ENCODE peak calls at places on chromosome 14, in four cellular contexts. R is HepG2, A is WTC11, N is K562. Y is an unnamed sample.

GRCh38 chr14:58296731-58297130 is 1.6 kb upstream of the ARID4A start:
- DNase-seq in R (no peak), A (no peak), N (no peak), Y (no peak)

GRCh38 chr14:72463291-72463866 is 430.5 kb downstream of the DPF3 start:
- DNase-seq in R (no peak), A (no peak), N (no peak), Y (no peak)

GRCh38 chr14:80955434-80955939 is at the start of gene TSHR:
- DNase-seq in R (no peak), A (peak; percentile 35), N (peak; percentile 4), Y (peak; percentile 8)

GRCh38 chr14:60655114-60655897 is 6.0 kb upstream of the SIX1 start:
- DNase-seq in R (no peak), A (no peak), N (no peak), Y (no peak)

GRCh38 chr14:85487215-85487614 is 42.7 kb upstream of the FLRT2 start:
- DNase-seq in R (no peak), A (no peak), N (no peak), Y (no peak)

GRCh38 chr14:51382506-51382905 is 142.5 kb downstream of the TMX1 start:
- DNase-seq in R (no peak), A (no peak), N (no peak), Y (no peak)

GRCh38 chr14:66009104-66009503 is 477.1 kb upstream of the CCDC196 start:
- DNase-seq in R (no peak), A (no peak), N (no peak), Y (no peak)

GRCh38 chr14:57871487-57872080 is 5.7 kb upstream of the SLC35F4 start:
- DNase-seq in R (peak; percentile 26), A (peak; percentile 53), N (peak; percentile 14), Y (peak; percentile 46)

GRCh38 chr14:100902792-100903191 is 730 bp downstream of the RTL1 start:
- DNase-seq in R (peak; percentile 21), A (peak; percentile 10), N (no peak), Y (no peak)

GRCh38 chr14:51157012-51157411 is 62.1 kb upstream of the TRIM9 start:
- DNase-seq in R (peak; percentile 10), A (no peak), N (no peak), Y (peak; percentile 12)

GRCh38 chr14:64800000-64800399 is 79.7 kb downstream of the SPTB start:
- DNase-seq in R (peak; percentile 35), A (peak; percentile 38), N (no peak), Y (no peak)

GRCh38 chr14:22887990-22888378 is 5.0 kb downstream of the REM2 start:
- DNase-seq in R (no peak), A (no peak), N (no peak), Y (no peak)

GRCh38 chr14:50762931-50763300 is 68.0 kb downstream of the NIN start:
- DNase-seq in R (no peak), A (no peak), N (no peak), Y (no peak)

GRCh38 chr14:56416213-56416612 is 163.4 kb upstream of the TMEM260 start:
- DNase-seq in R (no peak), A (no peak), N (no peak), Y (no peak)

GRCh38 chr14:33812181-33812580 is 138.7 kb downstream of the EGLN3 start:
- DNase-seq in R (no peak), A (no peak), N (peak; percentile 18), Y (no peak)

GRCh38 chr14:58663494-58664111 is 25.8 kb downstream of the DACT1 start:
- DNase-seq in R (no peak), A (no peak), N (no peak), Y (no peak)

GRCh38 chr14:63777024-63777423 is 49.2 kb upstream of the SGPP1 start:
- DNase-seq in R (peak; percentile 32), A (no peak), N (no peak), Y (no peak)

GRCh38 chr14:55355922-55356321 is 55.7 kb downstream of the ATG14 start:
- DNase-seq in R (no peak), A (no peak), N (no peak), Y (no peak)

GRCh38 chr14:55352201-55352600 is 59.4 kb downstream of the ATG14 start:
- DNase-seq in R (no peak), A (no peak), N (no peak), Y (no peak)

GRCh38 chr14:55353686-55354467 is 57.8 kb downstream of the ATG14 start:
- DNase-seq in R (no peak), A (no peak), N (no peak), Y (no peak)

GRCh38 chr14:55356913-55357312 is 54.7 kb downstream of the ATG14 start:
- DNase-seq in R (peak; percentile 76), A (no peak), N (no peak), Y (no peak)

DNA sequence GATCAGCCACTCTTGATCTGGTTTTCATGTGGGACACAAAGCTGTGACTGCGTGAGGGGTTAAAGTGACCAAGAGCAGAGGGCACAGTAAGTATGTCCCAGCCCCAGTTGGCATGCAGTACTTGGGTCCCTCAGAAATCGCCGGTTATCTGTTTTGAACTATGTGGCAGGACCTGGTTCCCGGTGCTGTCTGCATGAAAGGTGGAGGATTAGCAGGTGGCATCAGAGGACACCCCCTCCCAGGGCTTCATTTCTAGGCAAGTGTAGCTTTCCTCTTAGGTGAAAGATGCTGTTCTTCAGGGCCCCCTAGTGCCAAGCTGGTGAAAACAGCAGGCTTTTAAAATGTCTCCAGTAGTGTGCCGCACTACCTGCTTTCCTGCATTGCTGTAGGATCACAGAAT is 57.1 kb downstream of the ATG14 start:
- DNase-seq in R (peak; percentile 41), A (peak; percentile 62), N (peak; percentile 13), Y (peak; percentile 64)
- TF ChIP-seq ELF4 in R (no peak), A (no peak), N (no peak), Y (no peak)

GRCh38 chr14:69879175-69880047 is at the start of gene SMOC1:
- DNase-seq in R (peak; percentile 84), A (peak; percentile 87), N (peak; percentile 9), Y (peak; percentile 93)
- TF ChIP-seq ELF4 in R (no peak), A (no peak), N (no peak), Y (no peak)

DNA sequence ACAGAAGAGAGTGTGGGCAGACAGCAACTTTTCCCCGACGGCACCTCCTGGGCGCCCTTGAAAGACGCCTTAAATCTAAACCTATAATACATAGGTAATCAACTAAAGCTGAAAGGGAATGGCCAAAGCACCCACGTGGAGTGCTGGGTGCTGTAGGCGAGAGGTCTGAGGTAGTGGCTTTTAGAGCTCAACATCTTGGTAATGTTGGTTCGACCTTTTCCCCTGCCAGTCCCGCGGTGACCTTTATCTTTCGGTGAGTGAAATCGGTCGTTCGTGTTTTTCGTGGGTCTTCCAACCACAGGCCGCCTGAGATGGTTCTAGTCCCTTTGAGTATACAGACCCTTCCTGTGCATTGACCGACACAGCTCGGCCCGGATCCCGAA is 9.1 kb downstream of the OR6S1 start:
- DNase-seq in R (no peak), A (no peak), N (no peak), Y (peak; percentile 21)
- TF ChIP-seq ELF4 in R (no peak), A (no peak), N (no peak), Y (no peak)

GRCh38 chr14:92877757-92878431 is 45.1 kb upstream of the CHGA start:
- DNase-seq in R (peak; percentile 48), A (peak; percentile 54), N (no peak), Y (no peak)
- TF ChIP-seq ELF4 in R (no peak), A (no peak), N (no peak), Y (no peak)

DNA sequence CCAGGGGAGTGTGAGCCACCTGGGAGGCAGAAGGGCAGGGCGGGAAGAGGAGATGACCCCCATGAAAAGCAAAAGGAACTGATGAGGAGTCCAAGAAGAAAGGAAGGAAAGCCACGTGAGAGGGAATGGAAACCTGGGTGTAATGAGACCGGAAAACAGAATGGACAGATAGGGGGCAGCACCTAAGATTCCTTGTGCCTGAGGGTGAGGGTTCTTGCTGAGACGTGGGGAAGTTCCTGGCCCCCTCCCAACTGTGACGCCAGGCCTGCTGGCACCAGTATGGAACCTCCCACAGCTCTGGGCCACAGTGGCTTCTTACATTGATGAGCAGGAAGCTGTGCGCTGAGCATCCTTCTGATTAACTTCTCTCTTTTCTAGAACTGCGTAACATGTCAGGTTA is 30.8 kb downstream of the TTC7B start:
- DNase-seq in R (no peak), A (peak; percentile 33), N (no peak), Y (peak; percentile 28)
- TF ChIP-seq ELF4 in R (no peak), A (no peak), N (no peak), Y (no peak)